ENCODE peak calls at places on chromosomes 4 and X, in five cellular contexts. Q is IMR-90, G is heart left ventricle, R is ovary, W is endothelial cell of umbilical vein. X is an unnamed sample. For H3K4me1, the result is how much of the 10 kb centered on the place peaks cover.

GRCh38 chrX:136147320-136147901 is at the start of gene FHL1:
- DNase-seq in G (peak), Q (peak), W (peak), R (peak), X (no peak)

GRCh38 chr4:89158884-89159503 is 47.7 kb downstream of the TIGD2 start:
- DNase-seq in G (no peak), R (no peak), Q (peak), W (peak), X (no peak)

GRCh38 chr4:184364100-184364921 is 110.0 kb downstream of the IRF2 start:
- DNase-seq in G (no peak), Q (no peak), W (no peak), R (no peak), X (no peak)

GRCh38 chr4:20418865-20419451 is 167.3 kb downstream of the SLIT2 start:
- DNase-seq in Q (peak), R (no peak), W (peak), G (no peak), X (no peak)

GRCh38 chr4:129474698-129475097 is 378.7 kb downstream of the C4orf33 start:
- DNase-seq in G (no peak), W (no peak), Q (no peak), R (no peak), X (no peak)

GRCh38 chr4:185229021-185229818 is 19.8 kb downstream of the SNX25 start:
- DNase-seq in R (no peak), G (no peak), W (no peak), Q (no peak), X (no peak)

GRCh38 chrX:69117876-69118526 is 47.3 kb downstream of the PJA1 start:
- DNase-seq in Q (no peak), W (no peak), R (no peak), G (no peak), X (no peak)

GRCh38 chr4:120025516-120025915 is 41.1 kb downstream of the MAD2L1 start:
- DNase-seq in R (no peak), G (no peak), W (no peak), Q (peak), X (no peak)

GRCh38 chr4:66178901-66179300 is 508.6 kb upstream of the EPHA5 start:
- DNase-seq in Q (no peak), R (no peak), W (no peak), G (no peak), X (no peak)

GRCh38 chr4:52266537-52267137 is 215.5 kb downstream of the SPATA18 start:
- DNase-seq in G (no peak), R (peak), W (no peak), Q (no peak), X (no peak)

GRCh38 chr4:37464373-37464772 is 219.8 kb downstream of the NWD2 start:
- DNase-seq in G (no peak), W (no peak), Q (no peak), R (no peak), X (no peak)

GRCh38 chrX:121356139-121356849 is 308.9 kb downstream of the GLUD2 start:
- DNase-seq in G (no peak), Q (no peak), W (no peak), R (no peak), X (no peak)

GRCh38 chr4:113591982-113592381 is 169.6 kb downstream of the CAMK2D start:
- DNase-seq in W (no peak), G (no peak), R (no peak), Q (peak), X (no peak)

GRCh38 chr4:139589619-139590018 is 33.6 kb upstream of the SETD7 start:
- DNase-seq in R (no peak), W (no peak), Q (peak), G (no peak), X (no peak)

GRCh38 chr4:87734936-87735335 is 64.4 kb upstream of the IBSP start:
- DNase-seq in W (no peak), G (no peak), Q (no peak), R (no peak), X (no peak)

GRCh38 chrX:66672106-66672505 is 33.2 kb upstream of the EDA2R start:
- DNase-seq in Q (peak), W (no peak), R (no peak), G (no peak), X (no peak)

GRCh38 chr4:103754844-103755243 is 35.1 kb upstream of the TACR3 start:
- DNase-seq in G (peak), Q (no peak), W (peak), R (no peak), X (no peak)

GRCh38 chr4:112766422-112766821 is 129.5 kb downstream of the LARP7 start:
- DNase-seq in R (no peak), G (no peak), W (no peak), Q (peak), X (no peak)

GRCh38 chrX:134459683-134460004 is 321 bp upstream of the HPRT1 start:
- DNase-seq in R (no peak), Q (no peak), G (no peak), W (peak), X (no peak)

GRCh38 chrX:103063918-103064434 is at the start of gene BEX1:
- DNase-seq in W (no peak), G (no peak), Q (no peak), R (peak), X (no peak)
- TF ChIP-seq POLR2A in W (no peak), G (no peak), Q (no peak), R (peak), X (no peak)

DNA sequence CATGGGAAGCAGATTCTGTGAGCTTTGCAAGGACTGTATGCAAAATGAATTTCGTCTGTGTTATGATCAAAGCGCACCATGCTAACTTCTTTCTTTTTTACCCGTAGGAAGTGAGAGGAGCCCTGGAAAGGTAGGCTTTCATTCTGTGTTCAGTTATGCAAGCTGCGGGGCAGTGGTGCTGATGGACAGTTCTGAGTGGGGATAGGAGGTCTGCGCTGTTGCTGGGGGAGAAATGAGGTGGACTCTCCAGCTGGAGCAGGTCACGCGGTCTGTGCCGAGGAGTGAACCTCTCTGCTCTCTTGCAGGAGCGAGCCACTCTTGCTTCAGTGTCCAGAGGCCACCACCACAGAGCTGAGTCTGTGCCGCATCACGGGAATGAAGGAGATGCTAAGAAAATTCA is 4.5 kb downstream of the TRIML1 start:
- DNase-seq in G (no peak), Q (no peak), W (no peak), R (no peak), X (no peak)
- H3K4me1 ChIP-seq in G (under half), Q (under half), W (under half), R (under half), X (under half)

DNA sequence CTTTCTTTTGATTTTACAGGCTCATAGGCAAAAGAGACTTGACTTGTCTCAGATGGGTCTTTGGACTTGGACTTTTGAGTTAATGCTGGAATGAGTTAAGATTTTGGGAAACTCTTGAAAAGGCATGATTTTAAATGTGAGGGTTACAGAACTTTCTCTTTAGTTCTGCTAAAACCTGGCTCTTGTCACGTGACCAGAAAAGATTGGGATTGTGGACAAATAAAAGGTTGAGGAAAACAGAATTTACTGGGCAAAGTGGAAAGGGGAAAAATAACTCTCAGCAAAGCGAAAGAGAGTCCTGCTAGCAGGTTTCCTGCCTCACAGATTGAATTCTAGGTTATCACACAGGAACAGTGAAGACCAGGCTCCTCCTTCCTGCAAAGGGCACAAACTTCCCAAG is 114.0 kb downstream of the SPANXN4 start:
- DNase-seq in W (no peak), R (no peak), Q (no peak), G (no peak), X (no peak)
- H3K4me3 ChIP-seq in W (no peak), R (no peak), Q (no peak), G (no peak), X (no peak)

GRCh38 chr4:152935661-152936445 is at the start of gene FHDC1:
- DNase-seq in G (no peak), Q (no peak), R (no peak), W (no peak), X (no peak)
- TF ChIP-seq POLR2A in G (no peak), Q (no peak), R (no peak), W (no peak), X (no peak)

DNA sequence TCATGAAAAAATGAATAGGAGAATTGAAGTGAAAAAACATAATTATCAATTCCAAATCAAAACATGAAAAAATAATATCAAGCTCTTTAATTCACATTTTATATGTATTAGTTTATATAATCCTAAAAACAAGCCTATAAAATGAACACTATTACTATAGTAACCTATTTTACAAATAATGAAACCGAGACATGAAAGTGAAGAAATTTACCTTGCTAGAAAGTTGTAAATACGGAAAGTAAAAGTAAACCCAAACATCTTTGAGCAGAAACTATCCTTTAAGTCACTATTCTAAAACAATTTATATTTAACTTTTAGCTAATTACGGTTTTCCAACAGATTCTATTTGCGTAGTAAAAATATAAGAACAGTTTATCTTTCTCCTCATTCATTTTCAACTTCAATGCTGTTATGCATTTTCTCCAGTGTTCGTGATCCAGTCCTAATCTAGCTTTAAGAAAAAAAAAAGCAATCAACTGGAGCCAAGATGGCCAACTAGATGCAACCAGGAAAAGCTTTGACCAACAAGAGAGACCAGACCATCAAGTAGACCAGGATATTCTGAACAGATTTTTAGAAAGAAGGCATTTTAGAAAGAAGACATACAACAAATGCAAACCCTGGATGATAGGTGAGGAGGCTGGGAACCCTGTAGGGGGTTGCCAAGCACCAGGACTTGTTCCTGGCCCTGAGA is 67.0 kb downstream of the DDX53 start:
- DNase-seq in G (no peak), R (no peak), Q (no peak), W (no peak), X (no peak)
- H3K4me1 ChIP-seq in G (under half), R (under half), Q (under half), W (under half), X (under half)

DNA sequence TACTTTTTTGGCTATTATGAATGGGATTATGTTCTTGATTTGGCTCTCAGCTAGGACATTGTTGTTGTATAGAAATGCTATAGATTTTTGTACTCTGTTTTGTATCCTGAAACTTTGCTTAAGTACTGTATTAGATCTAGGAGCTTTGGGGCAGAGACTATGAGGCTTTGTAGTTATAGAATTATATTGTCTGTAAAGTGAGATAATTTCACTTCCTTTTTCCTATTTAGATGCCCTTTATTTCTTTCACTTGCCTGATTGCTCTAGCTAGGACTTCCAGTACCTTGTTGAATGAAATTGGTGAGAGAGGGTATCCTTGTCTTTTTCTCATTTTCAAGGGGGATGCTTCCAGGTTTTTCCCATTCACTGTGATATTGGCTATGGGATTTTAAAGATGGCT is 28.1 kb downstream of the ADAM29 start:
- DNase-seq in Q (no peak), R (no peak), W (no peak), G (no peak), X (no peak)
- H3K4me3 ChIP-seq in Q (no peak), R (no peak), W (no peak), G (no peak), X (no peak)

DNA sequence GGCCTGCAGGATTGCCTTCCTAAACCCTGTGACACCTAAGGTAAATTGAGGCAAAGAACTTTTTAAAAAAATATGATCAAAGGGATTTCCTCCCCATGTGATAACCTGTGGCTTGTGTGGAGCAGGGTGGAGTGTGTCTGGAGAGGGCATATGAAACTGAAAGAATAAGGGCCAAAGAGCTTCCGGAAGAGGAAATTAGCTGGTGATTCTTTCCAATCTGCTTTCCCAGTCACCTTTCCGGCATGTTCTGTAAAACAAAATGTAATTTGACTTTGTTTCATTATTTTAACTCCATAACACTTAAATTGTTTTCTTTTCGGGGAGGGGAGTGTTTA is 620 bp downstream of the XIAP start:
- DNase-seq in G (no peak), W (peak), R (no peak), Q (no peak), X (no peak)
- TF ChIP-seq POLR2A in G (no peak), W (no peak), R (no peak), Q (no peak), X (no peak)

GRCh38 chrX:1551959-1552546 is 15.1 kb upstream of the P2RY8 start:
- DNase-seq in R (no peak), G (no peak), Q (no peak), W (no peak), X (no peak)

GRCh38 chrX:1555370-1555769 is 18.4 kb upstream of the P2RY8 start:
- DNase-seq in G (no peak), W (no peak), R (no peak), Q (no peak), X (no peak)

GRCh38 chrX:1558761-1559468 is 21.9 kb upstream of the P2RY8 start:
- DNase-seq in Q (no peak), G (no peak), R (no peak), W (no peak), X (no peak)

DNA sequence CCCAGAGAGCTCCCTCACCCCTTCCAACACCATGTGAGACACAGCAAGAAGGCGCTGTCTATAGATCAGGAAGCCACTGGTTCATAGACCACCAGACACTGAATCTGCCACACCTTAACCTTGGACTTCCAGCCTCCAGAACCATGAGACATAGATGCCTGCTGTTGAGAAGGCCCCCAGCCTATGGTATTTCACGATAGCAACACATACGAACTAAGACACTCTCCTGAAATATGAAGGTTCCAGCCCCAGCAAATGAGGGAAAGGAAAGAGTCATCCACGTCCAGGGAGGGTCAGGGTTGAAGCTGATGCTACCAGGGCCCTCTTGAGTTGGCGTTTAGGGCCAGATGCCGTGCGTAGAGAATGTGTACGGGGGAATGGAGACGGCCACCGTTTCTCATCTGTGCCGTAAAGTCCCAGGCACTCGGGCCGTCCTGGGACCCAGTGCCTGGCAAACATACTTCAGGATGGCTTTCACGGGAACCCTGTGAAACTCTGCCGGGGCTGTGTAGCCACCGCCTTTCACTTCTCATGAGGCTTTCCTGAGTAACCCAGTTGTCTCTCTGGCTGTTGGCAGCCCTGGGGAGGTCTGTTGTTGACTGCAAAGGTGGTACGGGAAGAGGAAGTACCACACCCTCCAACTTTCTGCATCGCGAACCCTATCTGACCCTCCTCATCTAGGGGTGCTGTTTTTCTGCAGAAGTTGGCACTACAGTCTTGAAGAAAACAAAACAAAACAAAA is 17.7 kb upstream of the P2RY8 start:
- DNase-seq in G (no peak), Q (no peak), W (no peak), R (no peak), X (no peak)
- H3K4me1 ChIP-seq in G (under half), Q (under half), W (under half), R (under half), X (under half)